ENCODE peak calls at places on chromosomes 11 and 22, in four cellular contexts. K is K562, B is H1, P is GM12878. H is an unnamed sample.

GRCh38 chr11:65579291-65579690 is 3.4 kb downstream of the EHBP1L1 start:
- DNase-seq in P (no peak), K (no peak), B (no peak), H (no peak)

GRCh38 chr11:68721075-68721474 is 30.2 kb downstream of the TESMIN start:
- DNase-seq in K (no peak), P (no peak), B (no peak), H (no peak)

GRCh38 chr11:13955971-13956421 is 6.5 kb upstream of the SPON1 start:
- DNase-seq in K (peak; percentile 67), B (no peak), P (no peak), H (peak; percentile 71)

GRCh38 chr11:62770778-62771143 is 435 bp upstream of the TAF6L start:
- DNase-seq in K (no peak), P (no peak), B (no peak), H (no peak)

GRCh38 chr11:7490054-7490453 is 4.7 kb downstream of the OLFML1 start:
- DNase-seq in K (no peak), P (no peak), B (no peak), H (peak; percentile 18)

GRCh38 chr22:37259540-37260029 is 15.5 kb upstream of the RAC2 start:
- DNase-seq in K (peak; percentile 45), B (no peak), P (no peak), H (peak; percentile 61)

GRCh38 chr22:48944433-48944755 is 883.3 kb downstream of the BRD1 start:
- DNase-seq in K (no peak), B (no peak), P (no peak), H (no peak)

GRCh38 chr11:27239305-27239942 is 123.6 kb downstream of the CCDC34 start:
- DNase-seq in B (no peak), P (no peak), K (no peak), H (peak; percentile 62)

GRCh38 chr11:567629-568258 is 7.0 kb downstream of the RASSF7 start:
- DNase-seq in K (no peak), P (no peak), B (no peak), H (no peak)

GRCh38 chr11:111733009-111733408 is 33.2 kb downstream of the PPP2R1B start:
- DNase-seq in K (no peak), P (no peak), B (no peak), H (peak; percentile 91)

GRCh38 chr11:87022738-87023137 is 15.0 kb upstream of the TMEM135 start:
- DNase-seq in P (no peak), B (no peak), K (no peak), H (no peak)

GRCh38 chr11:75700940-75701339 is 16.7 kb upstream of the MOGAT2 start:
- DNase-seq in B (no peak), P (no peak), K (no peak), H (no peak)

GRCh38 chr11:68361702-68362101 is 49.3 kb downstream of the LRP5 start:
- DNase-seq in B (no peak), P (no peak), K (no peak), H (no peak)

GRCh38 chr11:62889484-62890437 is 9.1 kb downstream of the SLC3A2 start:
- DNase-seq in B (no peak), K (peak; percentile 40), P (no peak), H (peak; percentile 23)

GRCh38 chr11:75668508-75669297 is at the start of gene MAP6:
- DNase-seq in P (no peak), B (no peak), K (peak; percentile 32), H (no peak)

GRCh38 chr22:37515902-37516301 is 3.3 kb downstream of the CARD10 start:
- DNase-seq in P (no peak), B (no peak), K (no peak), H (no peak)

GRCh38 chr22:22834783-22835182 is 52.8 kb upstream of the IGLL5 start:
- DNase-seq in K (no peak), B (no peak), P (no peak), H (no peak)

GRCh38 chr22:42978453-42979103 is 36.4 kb downstream of the PACSIN2 start:
- DNase-seq in B (no peak), P (no peak), K (no peak), H (peak; percentile 66)

GRCh38 chr11:77147668-77148321 is 19.7 kb downstream of the MYO7A start:
- DNase-seq in B (peak; percentile 29), K (peak; percentile 92), P (no peak), H (no peak)

GRCh38 chr11:64092119-64092760 is 56.5 kb downstream of the FLRT1 start:
- DNase-seq in K (peak; percentile 69), P (no peak), B (no peak), H (no peak)

GRCh38 chr11:66419825-66420224 is 1.0 kb upstream of the NPAS4 start:
- DNase-seq in P (no peak), K (no peak), B (no peak), H (no peak)

GRCh38 chr11:112837162-112837826 is 123.9 kb upstream of the NCAM1 start:
- DNase-seq in K (no peak), B (no peak), P (no peak), H (no peak)

GRCh38 chr22:40594924-40595323 is 41.6 kb downstream of the MRTFA start:
- DNase-seq in K (no peak), B (no peak), P (no peak), H (peak; percentile 32)

GRCh38 chr22:20456064-20456721 is 18.6 kb upstream of the SCARF2 start:
- DNase-seq in K (peak; percentile 100), P (peak; percentile 44), B (peak; percentile 71), H (peak; percentile 86)

GRCh38 chr11:119056397-119056999 is 507 bp downstream of the HYOU1 start:
- DNase-seq in K (peak; percentile 61), P (no peak), B (no peak), H (peak; percentile 3)

GRCh38 chr11:22460181-22460580 is 122.0 kb downstream of the SLC17A6 start:
- DNase-seq in K (no peak), P (no peak), B (no peak), H (no peak)

GRCh38 chr11:15471028-15471708 is 356.4 kb downstream of the INSC start:
- DNase-seq in B (no peak), K (no peak), P (no peak), H (no peak)

DNA sequence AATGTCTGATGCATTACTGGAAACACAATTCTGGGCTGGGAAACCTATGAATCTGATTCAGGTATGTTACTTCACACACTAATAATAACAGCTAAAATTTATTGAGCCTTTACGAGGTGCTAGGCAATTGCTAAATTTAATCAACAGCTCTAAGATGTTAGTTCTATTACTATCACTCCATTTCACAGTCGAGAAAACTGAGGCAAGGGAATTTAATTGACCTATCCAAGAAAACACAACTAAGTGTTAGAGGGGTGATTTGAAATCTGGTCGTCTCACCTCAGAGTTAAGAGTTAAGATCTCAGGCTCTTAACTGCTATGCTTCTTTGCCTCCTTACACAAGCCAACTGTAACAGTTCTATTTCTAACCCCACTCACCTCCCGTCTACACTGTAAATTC is 8.8 kb downstream of the MAML2 start:
- DNase-seq in B (no peak), K (no peak), P (no peak), H (no peak)
- TF ChIP-seq CHD1 in B (no peak), K (no peak), P (no peak), H (no peak)

DNA sequence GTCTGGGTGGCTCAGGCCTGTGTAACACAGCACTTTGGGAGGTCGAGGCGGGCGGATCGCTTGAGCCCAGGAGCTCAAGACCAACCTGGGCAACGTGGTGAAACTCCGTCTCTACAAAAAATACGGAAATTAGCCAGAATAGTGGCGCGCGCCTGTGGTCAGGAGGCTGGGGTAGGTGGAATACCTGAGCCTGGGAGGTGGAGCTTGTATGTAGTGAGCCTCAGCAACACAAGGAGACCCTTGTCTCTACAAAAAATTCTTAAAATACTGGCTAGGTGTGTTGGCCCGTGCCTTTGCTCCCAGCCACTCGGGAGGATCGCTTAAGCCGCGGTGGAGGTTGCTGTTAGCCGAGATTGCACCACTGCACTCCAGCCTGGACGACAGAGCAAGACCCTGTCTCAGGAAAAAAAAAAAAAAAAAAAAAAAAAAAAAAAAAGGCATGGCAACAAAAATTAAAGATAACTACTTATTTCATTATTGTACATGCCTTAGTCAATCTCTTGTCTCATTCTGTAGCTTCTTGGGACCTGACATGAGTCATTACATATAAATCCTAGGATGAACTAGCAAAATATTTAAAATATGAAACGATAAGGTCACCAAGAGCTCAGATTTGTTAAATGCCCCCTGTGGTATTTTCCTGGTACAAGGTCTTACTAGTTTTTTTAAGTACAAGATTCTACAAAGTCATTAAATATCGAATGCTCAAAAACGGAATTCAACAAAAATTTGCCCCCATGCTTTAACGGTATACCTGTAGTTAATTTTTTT is 1.1 kb downstream of the TAF1D start:
- DNase-seq in K (peak; percentile 16), B (no peak), P (no peak), H (peak; percentile 56)
- TF ChIP-seq CHD1 in K (peak; percentile 37), B (peak; percentile 42), P (peak; percentile 20), H (no peak)

GRCh38 chr11:37450613-37451012 is 852.6 kb upstream of the RAG2 start:
- DNase-seq in K (no peak), B (no peak), P (no peak), H (peak; percentile 8)

GRCh38 chr11:37451903-37452302 is 853.9 kb upstream of the RAG2 start:
- DNase-seq in B (no peak), P (no peak), K (no peak), H (no peak)

GRCh38 chr11:37449146-37449545 is 851.1 kb upstream of the RAG2 start:
- DNase-seq in K (no peak), B (no peak), P (no peak), H (peak; percentile 68)
- TF ChIP-seq CHD1 in K (no peak), B (no peak), P (no peak), H (no peak)

DNA sequence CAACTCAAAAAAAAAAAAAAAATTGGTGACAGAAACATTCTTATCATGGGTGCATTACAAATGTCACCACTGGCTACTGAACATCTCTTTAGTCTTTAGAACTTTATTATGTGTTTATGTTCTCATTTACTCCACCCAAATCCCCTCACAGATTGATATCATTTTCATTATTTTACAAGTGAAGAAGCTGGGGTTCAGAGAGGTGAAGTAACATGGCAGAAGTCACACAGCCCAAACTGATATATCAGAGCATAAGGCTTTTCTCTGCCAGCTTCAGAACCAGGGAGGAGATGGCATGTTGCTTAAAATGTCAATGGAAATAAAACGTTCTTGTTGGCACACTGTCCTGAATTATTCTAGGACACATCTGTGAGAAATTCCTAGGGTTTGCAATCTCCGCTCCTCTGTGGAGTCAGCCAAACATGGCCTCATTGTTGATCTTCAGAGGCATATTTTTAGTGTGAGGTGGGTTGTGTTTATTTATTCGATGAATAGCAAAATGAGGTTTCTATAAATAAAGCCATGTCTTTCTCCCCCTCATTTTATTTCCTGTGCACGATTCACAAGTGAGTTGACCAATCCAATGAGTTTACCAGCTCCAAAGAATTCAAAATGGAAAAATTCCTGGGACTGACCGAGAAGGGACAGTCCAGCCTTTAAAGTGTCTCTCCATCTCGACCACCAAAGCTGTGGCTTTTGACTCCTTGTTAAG is 72.9 kb upstream of the ANO1 start:
- DNase-seq in P (no peak), K (no peak), B (no peak), H (peak; percentile 96)
- TF ChIP-seq CHD1 in P (no peak), K (no peak), B (no peak), H (no peak)